ENCODE peak calls at places on chromosomes 13 and 19, in four cellular contexts. S, I, G and A are unnamed samples.

GRCh38 chr19:35120492-35120891 is 4.9 kb downstream of the FXYD3 start:
- DNase-seq in S (no peak), I (no peak), G (no peak), A (no peak)

GRCh38 chr13:30332516-30333165 is 25.3 kb upstream of the KATNAL1 start:
- DNase-seq in S (no peak), I (no peak), G (no peak), A (no peak)

GRCh38 chr13:44013666-44014291 is 134.1 kb downstream of the LACC1 start:
- DNase-seq in S (no peak), I (no peak), G (peak), A (no peak)

GRCh38 chr13:113298001-113298945 is 1.2 kb downstream of the LAMP1 start:
- DNase-seq in S (no peak), I (no peak), G (no peak), A (no peak)

GRCh38 chr19:15418112-15418587 is 638 bp downstream of the AKAP8L start:
- DNase-seq in S (no peak), I (no peak), G (no peak), A (peak)

GRCh38 chr19:47247308-47247990 is 8.9 kb upstream of the CCDC9 start:
- DNase-seq in S (peak), I (peak), G (peak), A (peak)

GRCh38 chr19:31436121-31436776 is 87.0 kb upstream of the TSHZ3 start:
- DNase-seq in S (no peak), I (no peak), G (no peak), A (no peak)

GRCh38 chr19:15025237-15025636 is 24.0 kb upstream of the CASP14 start:
- DNase-seq in S (no peak), I (no peak), G (no peak), A (no peak)

GRCh38 chr13:21010621-21011020 is 50.8 kb downstream of the LATS2 start:
- DNase-seq in S (no peak), I (no peak), G (no peak), A (no peak)

GRCh38 chr13:66657165-66657895 is 572.8 kb downstream of the PCDH9 start:
- DNase-seq in S (no peak), I (no peak), G (peak), A (peak)

GRCh38 chr19:53463263-53463662 is 4.3 kb upstream of the ZNF813 start:
- DNase-seq in S (no peak), I (no peak), G (no peak), A (peak)

GRCh38 chr19:34260771-34261173 is 6.4 kb downstream of the GARRE1 start:
- DNase-seq in S (no peak), I (no peak), G (no peak), A (no peak)

GRCh38 chr19:33946535-33947323 is 150.1 kb downstream of the KCTD15 start:
- DNase-seq in S (no peak), I (no peak), G (no peak), A (no peak)

GRCh38 chr19:3163230-3163886 is 15.2 kb upstream of the S1PR4 start:
- DNase-seq in S (peak), I (peak), G (peak), A (peak)

GRCh38 chr19:4120933-4121612 is 2.8 kb downstream of the MAP2K2 start:
- DNase-seq in S (no peak), I (no peak), G (no peak), A (no peak)

GRCh38 chr19:50777830-50778303 is 7.6 kb downstream of the GPR32 start:
- DNase-seq in S (no peak), I (no peak), G (no peak), A (no peak)

GRCh38 chr13:36124236-36124822 is 6.9 kb downstream of the DCLK1 start:
- DNase-seq in S (no peak), I (no peak), G (no peak), A (peak)

GRCh38 chr19:40229926-40230417 is 3.5 kb upstream of the CCNP start:
- DNase-seq in S (no peak), I (no peak), G (no peak), A (no peak)

GRCh38 chr13:112078216-112078615 is 11.3 kb downstream of the SOX1 start:
- DNase-seq in S (no peak), I (no peak), G (no peak), A (no peak)

GRCh38 chr13:55967055-55967454 is 1173.7 kb upstream of the PRR20A start:
- DNase-seq in S (no peak), I (no peak), G (no peak), A (no peak)

GRCh38 chr19:19416280-19416679 is 10.8 kb downstream of the GATAD2A start:
- DNase-seq in S (no peak), I (no peak), G (no peak), A (no peak)

GRCh38 chr13:28035146-28035782 is 46.8 kb upstream of the URAD start:
- DNase-seq in S (no peak), I (no peak), G (no peak), A (no peak)

GRCh38 chr13:53703371-53704080 is 674.9 kb downstream of the OLFM4 start:
- DNase-seq in S (no peak), I (no peak), G (no peak), A (no peak)

GRCh38 chr19:40249201-40249600 is 22.7 kb upstream of the CCNP start:
- DNase-seq in S (no peak), I (no peak), G (no peak), A (no peak)

GRCh38 chr13:79481685-79482052 is 714 bp downstream of the NDFIP2 start:
- DNase-seq in S (peak), I (peak), G (no peak), A (no peak)

GRCh38 chr19:34539396-34539795 is 57.8 kb downstream of the WTIP start:
- DNase-seq in S (no peak), I (no peak), G (no peak), A (no peak)

GRCh38 chr13:79456656-79457365 is 24.1 kb upstream of the NDFIP2 start:
- DNase-seq in S (no peak), I (no peak), G (no peak), A (no peak)

GRCh38 chr19:29308977-29309520 is 96.1 kb upstream of the UQCRFS1 start:
- DNase-seq in S (no peak), I (no peak), G (no peak), A (no peak)

GRCh38 chr13:28140433-28141125 is 2.2 kb downstream of the PAN3 start:
- DNase-seq in S (no peak), I (no peak), G (no peak), A (no peak)

GRCh38 chr13:65889368-65889767 is 1340.8 kb downstream of the PCDH9 start:
- DNase-seq in S (no peak), I (no peak), G (no peak), A (no peak)

GRCh38 chr19:33725567-33725966 is 71.1 kb upstream of the KCTD15 start:
- DNase-seq in S (no peak), I (no peak), G (no peak), A (no peak)

GRCh38 chr13:65133094-65133493 is 2097.0 kb downstream of the PCDH9 start:
- DNase-seq in S (no peak), I (no peak), G (no peak), A (no peak)

GRCh38 chr19:31350693-31351211 is 1.5 kb upstream of the TSHZ3 start:
- DNase-seq in S (no peak), I (no peak), G (no peak), A (peak)

GRCh38 chr19:53903055-53903680 is 5.9 kb upstream of the CACNG7 start:
- DNase-seq in S (no peak), I (peak), G (no peak), A (no peak)

GRCh38 chr19:7617735-7618134 is 11.6 kb downstream of the XAB2 start:
- DNase-seq in S (no peak), I (no peak), G (no peak), A (no peak)

GRCh38 chr19:4431808-4432674 is 25.6 kb downstream of the UBXN6 start:
- DNase-seq in S (no peak), I (no peak), G (no peak), A (peak)

GRCh38 chr13:26601669-26602068 is 44.2 kb downstream of the WASF3 start:
- DNase-seq in S (no peak), I (no peak), G (no peak), A (no peak)

GRCh38 chr19:44927746-44928145 is 13.3 kb downstream of the APOC1 start:
- DNase-seq in S (no peak), I (no peak), G (no peak), A (no peak)

GRCh38 chr19:49818691-49819331 is 722 bp downstream of the MED25 start:
- DNase-seq in S (no peak), I (no peak), G (no peak), A (no peak)

GRCh38 chr19:21221653-21222052 is 79.8 kb downstream of the ZNF431 start:
- DNase-seq in S (no peak), I (no peak), G (no peak), A (no peak)